ENCODE peak calls at places on chromosomes 3 and 15, in six cellular contexts. One of them, this sample, is unnamed.

GRCh38 chr3:56772926-56773587 is 28.7 kb downstream of the ARHGEF3 start:
- DNase-seq in endothelial cell: no peak
- DNase-seq in GM10248: no peak
- DNase-seq in GM04504: no peak
- DNase-seq in hypothalamus: no peak
- DNase-seq in AG10803: peak
- DNase-seq in this sample: peak

GRCh38 chr3:108448593-108448992 is 61.8 kb downstream of the MYH15 start:
- DNase-seq in endothelial cell: no peak
- DNase-seq in GM10248: no peak
- DNase-seq in GM04504: no peak
- DNase-seq in hypothalamus: no peak
- DNase-seq in AG10803: no peak
- DNase-seq in this sample: no peak

GRCh38 chr3:127044996-127045395 is 62.1 kb downstream of the PLXNA1 start:
- DNase-seq in endothelial cell: no peak
- DNase-seq in GM10248: no peak
- DNase-seq in GM04504: no peak
- DNase-seq in hypothalamus: no peak
- DNase-seq in AG10803: no peak
- DNase-seq in this sample: peak

GRCh38 chr15:72532991-72533601 is 59.0 kb downstream of the ARIH1 start:
- DNase-seq in endothelial cell: peak
- DNase-seq in GM10248: no peak
- DNase-seq in GM04504: no peak
- DNase-seq in hypothalamus: no peak
- DNase-seq in AG10803: no peak
- DNase-seq in this sample: no peak

GRCh38 chr3:177345049-177345972 is 148.0 kb upstream of the TBL1XR1 start:
- DNase-seq in endothelial cell: peak
- DNase-seq in GM10248: peak
- DNase-seq in GM04504: peak
- DNase-seq in hypothalamus: peak
- DNase-seq in AG10803: peak
- DNase-seq in this sample: peak

GRCh38 chr3:128726691-128727031 is 678 bp downstream of the RAB7A start:
- DNase-seq in endothelial cell: peak
- DNase-seq in GM10248: no peak
- DNase-seq in GM04504: peak
- DNase-seq in hypothalamus: peak
- DNase-seq in AG10803: peak
- DNase-seq in this sample: peak

GRCh38 chr3:53845103-53845880 is 927 bp downstream of the CHDH start:
- DNase-seq in endothelial cell: peak
- DNase-seq in GM10248: peak
- DNase-seq in GM04504: no peak
- DNase-seq in hypothalamus: no peak
- DNase-seq in AG10803: peak
- DNase-seq in this sample: peak

GRCh38 chr3:56133423-56133822 is 334.8 kb downstream of the ERC2 start:
- DNase-seq in endothelial cell: no peak
- DNase-seq in GM10248: no peak
- DNase-seq in GM04504: no peak
- DNase-seq in hypothalamus: no peak
- DNase-seq in AG10803: peak
- DNase-seq in this sample: no peak

GRCh38 chr3:186142556-186142955 is 33.7 kb upstream of the ETV5 start:
- DNase-seq in endothelial cell: no peak
- DNase-seq in GM10248: no peak
- DNase-seq in GM04504: no peak
- DNase-seq in hypothalamus: no peak
- DNase-seq in AG10803: no peak
- DNase-seq in this sample: peak

GRCh38 chr3:48782046-48782445 is 65.0 kb upstream of the IP6K2 start:
- DNase-seq in endothelial cell: no peak
- DNase-seq in GM10248: no peak
- DNase-seq in GM04504: no peak
- DNase-seq in hypothalamus: no peak
- DNase-seq in AG10803: no peak
- DNase-seq in this sample: no peak

GRCh38 chr3:47482411-47482810 is 6.7 kb upstream of the SCAP start:
- DNase-seq in endothelial cell: no peak
- DNase-seq in GM10248: no peak
- DNase-seq in GM04504: no peak
- DNase-seq in hypothalamus: no peak
- DNase-seq in AG10803: no peak
- DNase-seq in this sample: no peak

GRCh38 chr3:162143181-162143580 is 646.6 kb downstream of the OTOL1 start:
- DNase-seq in endothelial cell: no peak
- DNase-seq in GM10248: no peak
- DNase-seq in GM04504: no peak
- DNase-seq in hypothalamus: no peak
- DNase-seq in AG10803: no peak
- DNase-seq in this sample: no peak

GRCh38 chr3:138418556-138419206 is 15.7 kb upstream of the ESYT3 start:
- DNase-seq in endothelial cell: no peak
- DNase-seq in GM10248: no peak
- DNase-seq in GM04504: no peak
- DNase-seq in hypothalamus: no peak
- DNase-seq in AG10803: no peak
- DNase-seq in this sample: no peak

GRCh38 chr3:64027708-64028107 is 4.4 kb upstream of the PSMD6 start:
- DNase-seq in endothelial cell: no peak
- DNase-seq in GM10248: no peak
- DNase-seq in GM04504: no peak
- DNase-seq in hypothalamus: no peak
- DNase-seq in AG10803: no peak
- DNase-seq in this sample: no peak

GRCh38 chr3:114519415-114519814 is 225.6 kb downstream of the TIGIT start:
- DNase-seq in endothelial cell: peak
- DNase-seq in GM10248: peak
- DNase-seq in GM04504: no peak
- DNase-seq in hypothalamus: no peak
- DNase-seq in AG10803: peak
- DNase-seq in this sample: peak

GRCh38 chr3:108393128-108393900 is 97.0 kb downstream of the HHLA2 start:
- DNase-seq in endothelial cell: no peak
- DNase-seq in GM10248: no peak
- DNase-seq in GM04504: no peak
- DNase-seq in hypothalamus: no peak
- DNase-seq in AG10803: no peak
- DNase-seq in this sample: no peak

GRCh38 chr3:111392911-111393351 is 149.1 kb upstream of the CD96 start:
- DNase-seq in endothelial cell: no peak
- DNase-seq in GM10248: no peak
- DNase-seq in GM04504: no peak
- DNase-seq in hypothalamus: no peak
- DNase-seq in AG10803: no peak
- DNase-seq in this sample: no peak

GRCh38 chr3:15964605-15965061 is 166.9 kb upstream of the ANKRD28 start:
- DNase-seq in endothelial cell: no peak
- DNase-seq in GM10248: no peak
- DNase-seq in GM04504: no peak
- DNase-seq in hypothalamus: no peak
- DNase-seq in AG10803: peak
- DNase-seq in this sample: peak

GRCh38 chr15:48244923-48245322 is 38.8 kb downstream of the SLC12A1 start:
- DNase-seq in endothelial cell: no peak
- DNase-seq in GM10248: no peak
- DNase-seq in GM04504: no peak
- DNase-seq in hypothalamus: no peak
- DNase-seq in AG10803: peak
- DNase-seq in this sample: no peak

GRCh38 chr15:58396181-58396580 is 35.6 kb upstream of the LIPC start:
- DNase-seq in endothelial cell: no peak
- DNase-seq in GM10248: no peak
- DNase-seq in GM04504: peak
- DNase-seq in hypothalamus: no peak
- DNase-seq in AG10803: peak
- DNase-seq in this sample: peak

GRCh38 chr3:185420762-185421161 is 57.8 kb downstream of the MAP3K13 start:
- DNase-seq in endothelial cell: no peak
- DNase-seq in GM10248: no peak
- DNase-seq in GM04504: no peak
- DNase-seq in hypothalamus: no peak
- DNase-seq in AG10803: peak
- DNase-seq in this sample: peak

GRCh38 chr15:80958818-80959495 is 30.7 kb downstream of the MESD start:
- DNase-seq in endothelial cell: no peak
- DNase-seq in GM10248: no peak
- DNase-seq in GM04504: no peak
- DNase-seq in hypothalamus: no peak
- DNase-seq in AG10803: no peak
- DNase-seq in this sample: no peak

GRCh38 chr15:68812596-68813548 is 7.8 kb downstream of the ANP32A start:
- DNase-seq in endothelial cell: no peak
- DNase-seq in GM10248: no peak
- DNase-seq in GM04504: no peak
- DNase-seq in hypothalamus: no peak
- DNase-seq in AG10803: peak
- DNase-seq in this sample: no peak

GRCh38 chr15:40769310-40770146 is at the start of gene C15orf62:
- DNase-seq in endothelial cell: no peak
- DNase-seq in GM10248: peak
- DNase-seq in GM04504: no peak
- DNase-seq in hypothalamus: peak
- DNase-seq in AG10803: no peak
- DNase-seq in this sample: peak

GRCh38 chr3:170709046-170709445 is 123.2 kb upstream of the SLC7A14 start:
- DNase-seq in endothelial cell: no peak
- DNase-seq in GM10248: no peak
- DNase-seq in GM04504: peak
- DNase-seq in hypothalamus: no peak
- DNase-seq in AG10803: peak
- DNase-seq in this sample: no peak

GRCh38 chr3:123027292-123028232 is at the start of gene SEMA5B:
- DNase-seq in endothelial cell: peak
- DNase-seq in GM10248: peak
- DNase-seq in GM04504: no peak
- DNase-seq in hypothalamus: peak
- DNase-seq in AG10803: no peak
- DNase-seq in this sample: no peak

GRCh38 chr15:60605879-60606304 is 127.0 kb upstream of the ICE2 start:
- DNase-seq in endothelial cell: peak
- DNase-seq in GM10248: no peak
- DNase-seq in GM04504: peak
- DNase-seq in hypothalamus: no peak
- DNase-seq in AG10803: peak
- DNase-seq in this sample: peak

GRCh38 chr3:144624656-144625055 is 653.0 kb downstream of the DIPK2A start:
- DNase-seq in endothelial cell: no peak
- DNase-seq in GM10248: no peak
- DNase-seq in GM04504: no peak
- DNase-seq in hypothalamus: no peak
- DNase-seq in AG10803: no peak
- DNase-seq in this sample: no peak

GRCh38 chr3:64267774-64268604 is 42.7 kb upstream of the PRICKLE2 start:
- DNase-seq in endothelial cell: peak
- DNase-seq in GM10248: no peak
- DNase-seq in GM04504: peak
- DNase-seq in hypothalamus: peak
- DNase-seq in AG10803: peak
- DNase-seq in this sample: peak

GRCh38 chr3:129429080-129429451 is 630 bp upstream of the EFCAB12 start:
- DNase-seq in endothelial cell: no peak
- DNase-seq in GM10248: no peak
- DNase-seq in GM04504: no peak
- DNase-seq in hypothalamus: no peak
- DNase-seq in AG10803: no peak
- DNase-seq in this sample: no peak

GRCh38 chr3:4906107-4906621 is 73.1 kb upstream of the BHLHE40 start:
- DNase-seq in endothelial cell: no peak
- DNase-seq in GM10248: no peak
- DNase-seq in GM04504: no peak
- DNase-seq in hypothalamus: no peak
- DNase-seq in AG10803: no peak
- DNase-seq in this sample: no peak

GRCh38 chr3:61736506-61736905 is 175.1 kb downstream of the PTPRG start:
- DNase-seq in endothelial cell: no peak
- DNase-seq in GM10248: no peak
- DNase-seq in GM04504: no peak
- DNase-seq in hypothalamus: no peak
- DNase-seq in AG10803: no peak
- DNase-seq in this sample: no peak

GRCh38 chr3:85835857-85836470 is 877.2 kb downstream of the CADM2 start:
- DNase-seq in endothelial cell: no peak
- DNase-seq in GM10248: no peak
- DNase-seq in GM04504: no peak
- DNase-seq in hypothalamus: no peak
- DNase-seq in AG10803: no peak
- DNase-seq in this sample: peak

GRCh38 chr15:59303641-59304433 is 68.8 kb downstream of the MYO1E start:
- DNase-seq in endothelial cell: no peak
- DNase-seq in GM10248: no peak
- DNase-seq in GM04504: no peak
- DNase-seq in hypothalamus: no peak
- DNase-seq in AG10803: no peak
- DNase-seq in this sample: no peak

GRCh38 chr15:60424006-60424405 is 26.2 kb upstream of the ANXA2 start:
- DNase-seq in endothelial cell: no peak
- DNase-seq in GM10248: no peak
- DNase-seq in GM04504: no peak
- DNase-seq in hypothalamus: no peak
- DNase-seq in AG10803: no peak
- DNase-seq in this sample: no peak

GRCh38 chr15:51310064-51310463 is 28.3 kb downstream of the CYP19A1 start:
- DNase-seq in endothelial cell: no peak
- DNase-seq in GM10248: no peak
- DNase-seq in GM04504: no peak
- DNase-seq in hypothalamus: no peak
- DNase-seq in AG10803: peak
- DNase-seq in this sample: no peak

GRCh38 chr3:155890671-155891190 is 20.3 kb downstream of the GMPS start:
- DNase-seq in endothelial cell: no peak
- DNase-seq in GM10248: no peak
- DNase-seq in GM04504: no peak
- DNase-seq in hypothalamus: no peak
- DNase-seq in AG10803: peak
- DNase-seq in this sample: no peak

GRCh38 chr3:138468886-138469285 is 34.5 kb downstream of the ESYT3 start:
- DNase-seq in endothelial cell: no peak
- DNase-seq in GM10248: no peak
- DNase-seq in GM04504: peak
- DNase-seq in hypothalamus: no peak
- DNase-seq in AG10803: peak
- DNase-seq in this sample: peak

GRCh38 chr15:74776851-74777768 is 4.8 kb upstream of the CSK start:
- DNase-seq in endothelial cell: peak
- DNase-seq in GM10248: peak
- DNase-seq in GM04504: no peak
- DNase-seq in hypothalamus: no peak
- DNase-seq in AG10803: no peak
- DNase-seq in this sample: no peak